ENCODE peak calls at places on chromosomes 1 and 21, in four cellular contexts. E is heart right ventricle, G is HFFc6, C is coronary artery. A is an unnamed sample.

GRCh38 chr1:104946558-104947210 is 1197.0 kb downstream of the AMY1C start:
- DNase-seq in G (no peak), E (no peak), C (no peak), A (no peak)

GRCh38 chr1:93283496-93283895 is 62.2 kb upstream of the DR1 start:
- DNase-seq in G (no peak), E (no peak), C (no peak), A (no peak)

GRCh38 chr1:53104289-53104913 is 38.0 kb downstream of the SLC1A7 start:
- DNase-seq in C (no peak), G (no peak), E (no peak), A (no peak)

GRCh38 chr1:145690587-145691558 is 16.3 kb downstream of the PDZK1 start:
- DNase-seq in C (no peak), E (no peak), G (peak; percentile 63), A (peak; percentile 62)

GRCh38 chr1:102837551-102837950 is 270.8 kb downstream of the COL11A1 start:
- DNase-seq in G (peak; percentile 71), E (no peak), C (no peak), A (no peak)

GRCh38 chr1:101452825-101453224 is 216.0 kb downstream of the S1PR1 start:
- DNase-seq in G (no peak), E (no peak), C (no peak), A (no peak)

GRCh38 chr21:38244885-38245869 is 11.6 kb upstream of the KCNJ15 start:
- DNase-seq in E (no peak), G (peak; percentile 97), C (no peak), A (peak; percentile 86)

GRCh38 chr1:32208891-32209309 is at the start of gene DCDC2B:
- DNase-seq in C (no peak), E (peak; percentile 52), G (peak; percentile 39), A (no peak)

GRCh38 chr1:56551691-56552090 is 27.7 kb downstream of the PLPP3 start:
- DNase-seq in G (no peak), C (no peak), E (no peak), A (no peak)

GRCh38 chr1:69567847-69568434 is at the start of gene LRRC7:
- DNase-seq in E (no peak), G (no peak), C (no peak), A (no peak)

GRCh38 chr21:46559291-46559983 is 45.4 kb downstream of the S100B start:
- DNase-seq in G (no peak), C (no peak), E (no peak), A (no peak)

GRCh38 chr1:51569284-51570062 is 47.4 kb upstream of the OSBPL9 start:
- DNase-seq in E (no peak), G (peak; percentile 82), C (no peak), A (peak; percentile 36)
- TF ChIP-seq CTCF in E (peak; percentile 40), G (peak; percentile 43), C (no peak), A (no peak)

DNA sequence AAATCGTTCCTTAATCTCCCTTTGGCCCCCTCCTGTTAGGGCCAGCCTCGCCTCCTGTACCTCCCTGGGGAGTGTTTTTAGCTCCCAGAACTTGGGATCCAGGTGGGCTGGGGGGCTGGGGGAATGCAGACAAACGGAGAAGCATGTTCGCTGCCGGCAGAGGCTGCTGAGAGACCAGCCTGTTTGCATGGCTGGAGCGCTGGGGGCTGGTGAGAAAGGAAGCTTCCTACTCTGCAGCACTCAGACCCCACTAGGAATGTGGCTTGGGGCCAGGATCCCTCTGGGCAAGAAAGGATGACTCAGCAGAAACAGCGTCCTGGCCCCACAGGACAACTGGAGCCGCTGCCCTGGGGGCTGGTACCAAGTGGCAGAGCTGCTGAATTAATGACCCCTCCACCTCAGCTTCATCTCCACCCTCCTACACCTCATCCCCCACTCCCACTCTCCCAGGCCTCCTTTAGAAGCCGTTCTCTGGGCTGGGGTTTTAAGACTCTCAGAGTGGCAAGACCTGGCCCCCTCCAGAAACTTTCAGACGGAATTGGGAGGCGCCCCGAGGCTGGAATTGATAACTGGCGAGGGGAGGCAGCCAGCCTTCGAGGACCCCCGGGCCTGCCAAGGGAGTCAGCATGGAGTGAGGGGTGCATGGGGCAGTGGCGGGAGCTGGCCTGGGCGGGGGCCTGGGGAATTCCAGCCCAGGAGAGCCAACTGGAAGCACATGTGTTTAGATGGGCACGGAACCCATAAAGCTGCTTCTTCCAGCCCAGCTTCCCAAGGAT is 28.5 kb upstream of the EPS8L3 start:
- DNase-seq in G (peak; percentile 93), E (peak; percentile 86), C (peak; percentile 80), A (peak; percentile 77)
- TF ChIP-seq CTCF in G (peak; percentile 71), E (peak; percentile 69), C (no peak), A (peak; percentile 76)

GRCh38 chr1:60849401-60849800 is 233.0 kb upstream of the NFIA start:
- DNase-seq in C (no peak), E (no peak), G (no peak), A (no peak)

GRCh38 chr1:60850084-60850483 is 232.3 kb upstream of the NFIA start:
- DNase-seq in C (no peak), G (no peak), E (no peak), A (no peak)

GRCh38 chr1:60847855-60848582 is 234.3 kb upstream of the NFIA start:
- DNase-seq in C (no peak), G (no peak), E (no peak), A (no peak)

DNA sequence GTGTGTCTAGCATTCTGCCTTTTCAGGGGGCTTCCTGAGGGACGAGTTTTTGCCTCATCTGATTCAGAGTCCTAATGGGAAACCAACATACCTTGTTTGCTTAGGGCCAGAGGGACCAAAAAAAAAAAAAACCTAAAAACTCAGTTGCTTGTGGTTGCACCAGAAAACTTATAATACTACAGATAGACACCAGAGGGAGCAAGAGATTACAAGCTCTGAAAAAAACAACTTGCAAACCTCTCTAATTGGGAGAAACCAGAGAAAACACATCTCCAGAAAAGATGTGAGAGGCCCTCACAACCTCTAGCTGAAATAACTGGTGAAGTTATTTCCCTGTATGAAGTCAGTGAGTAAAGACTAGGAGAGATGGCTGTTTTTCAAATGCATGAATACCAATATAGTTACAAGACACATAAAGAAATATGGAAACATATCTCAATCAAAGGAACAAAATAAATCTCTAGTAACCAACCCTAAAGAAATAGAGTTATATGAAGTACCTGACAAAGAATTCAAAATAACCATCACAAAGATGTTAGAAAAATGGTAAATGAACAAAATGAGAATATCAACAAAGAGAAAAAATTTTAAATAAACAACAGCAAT is 233.7 kb upstream of the NFIA start:
- DNase-seq in C (no peak), G (peak; percentile 35), E (no peak), A (no peak)
- TF ChIP-seq CTCF in C (peak; percentile 25), G (peak; percentile 77), E (peak; percentile 62), A (peak; percentile 1)

DNA sequence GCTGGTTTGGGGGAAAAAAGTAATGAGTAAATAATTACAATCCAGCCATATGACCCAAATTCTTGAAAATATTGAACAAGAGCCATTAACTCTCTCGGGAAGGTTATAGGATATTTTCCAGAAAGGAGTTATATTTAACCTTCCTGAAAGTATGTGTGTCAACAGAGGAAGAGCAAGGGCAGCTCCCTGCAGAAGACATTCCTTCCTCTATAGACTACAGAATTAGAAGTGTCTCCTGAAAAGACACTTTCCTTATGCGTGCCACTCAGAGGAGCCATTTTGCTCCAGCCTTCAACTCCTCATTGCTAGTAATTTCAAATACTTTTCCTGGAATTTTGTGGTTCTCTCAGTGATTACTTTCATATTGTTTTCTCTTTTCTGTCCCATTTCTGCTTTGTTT is 648.8 kb downstream of the USP25 start:
- DNase-seq in G (no peak), E (no peak), C (no peak), A (no peak)
- TF ChIP-seq CTCF in G (no peak), E (no peak), C (no peak), A (no peak)